ENCODE peak calls at places on chromosome 3, in five cellular contexts. G, Z, F, C and Q are unnamed samples.

GRCh38 chr3:168926426-168926825 is 737.1 kb downstream of the MECOM start:
- DNase-seq in F (no peak), G (no peak), Z (no peak), C (no peak), Q (no peak)

GRCh38 chr3:151976211-151977050 is 103.0 kb downstream of the SUCNR1 start:
- DNase-seq in Z (peak; percentile 98), G (no peak), C (no peak), F (peak; percentile 95), Q (peak; percentile 97)

GRCh38 chr3:172680684-172681083 is 30.2 kb downstream of the NCEH1 start:
- DNase-seq in Z (no peak), F (no peak), C (no peak), G (no peak), Q (peak; percentile 48)

GRCh38 chr3:16883057-16883725 is 1.6 kb upstream of the PLCL2 start:
- DNase-seq in Z (peak; percentile 93), G (no peak), C (no peak), F (no peak), Q (no peak)

GRCh38 chr3:50258979-50259378 is 10.0 kb upstream of the SEMA3B start:
- DNase-seq in F (no peak), Z (no peak), C (no peak), G (no peak), Q (no peak)

GRCh38 chr3:150763841-150764483 is 993 bp upstream of the SIAH2 start:
- DNase-seq in C (peak; percentile 69), G (no peak), F (no peak), Z (no peak), Q (peak; percentile 39)

GRCh38 chr3:15645740-15646490 is 44.4 kb downstream of the BTD start:
- DNase-seq in C (no peak), G (no peak), Z (peak; percentile 72), F (peak; percentile 63), Q (peak; percentile 90)

GRCh38 chr3:141656771-141657170 is 81.3 kb upstream of the RNF7 start:
- DNase-seq in C (no peak), G (no peak), Z (peak; percentile 76), F (no peak), Q (peak; percentile 80)

GRCh38 chr3:124636863-124637296 is 93.4 kb upstream of the UMPS start:
- DNase-seq in Z (no peak), G (no peak), F (no peak), C (peak; percentile 30), Q (no peak)

GRCh38 chr3:189981668-189982067 is 139.0 kb downstream of the P3H2 start:
- DNase-seq in F (no peak), C (no peak), G (no peak), Z (peak; percentile 72), Q (peak; percentile 59)

GRCh38 chr3:28634019-28634418 is 285.4 kb upstream of the AZI2 start:
- DNase-seq in C (no peak), G (no peak), F (no peak), Z (no peak), Q (no peak)

GRCh38 chr3:121629601-121630000 is 31.1 kb downstream of the HCLS1 start:
- DNase-seq in G (no peak), C (peak; percentile 81), F (no peak), Z (no peak), Q (no peak)

GRCh38 chr3:16130066-16130465 is 44.4 kb upstream of the GALNT15 start:
- DNase-seq in F (no peak), C (no peak), Z (peak; percentile 91), G (no peak), Q (no peak)

GRCh38 chr3:115272036-115272824 is 125.1 kb upstream of the ZBTB20 start:
- DNase-seq in C (no peak), F (no peak), G (no peak), Z (peak; percentile 43), Q (no peak)

GRCh38 chr3:50008931-50009330 is 69.0 kb downstream of the RBM6 start:
- DNase-seq in Z (peak; percentile 43), F (no peak), C (no peak), G (no peak), Q (peak; percentile 60)

GRCh38 chr3:38111201-38111600 is 25.7 kb downstream of the ACAA1 start:
- DNase-seq in G (no peak), C (no peak), Z (no peak), F (no peak), Q (no peak)

GRCh38 chr3:182284793-182285192 is 508.5 kb upstream of the ATP11B start:
- DNase-seq in G (no peak), C (no peak), F (no peak), Z (no peak), Q (peak; percentile 78)

GRCh38 chr3:178226094-178226493 is 310.1 kb upstream of the KCNMB2 start:
- DNase-seq in F (no peak), C (no peak), Z (no peak), G (no peak), Q (no peak)

GRCh38 chr3:120326784-120327183 is 22.4 kb downstream of the LRRC58 start:
- DNase-seq in F (no peak), C (no peak), G (no peak), Z (no peak), Q (no peak)

GRCh38 chr3:18660059-18660458 is 234.9 kb upstream of the SATB1 start:
- DNase-seq in G (no peak), C (no peak), Z (no peak), F (no peak), Q (peak; percentile 77)

GRCh38 chr3:115860766-115861165 is 237.5 kb downstream of the GAP43 start:
- DNase-seq in G (no peak), F (no peak), Z (no peak), C (no peak), Q (no peak)

GRCh38 chr3:99483841-99484240 is 154.6 kb upstream of the COL8A1 start:
- DNase-seq in Z (no peak), G (no peak), F (no peak), C (no peak), Q (no peak)

GRCh38 chr3:71119171-71119570 is 464.4 kb downstream of the FOXP1 start:
- DNase-seq in Z (no peak), G (no peak), C (no peak), F (no peak), Q (peak; percentile 61)

GRCh38 chr3:29144807-29145206 is 136.1 kb upstream of the RBMS3 start:
- DNase-seq in Z (peak; percentile 94), C (peak; percentile 42), G (no peak), F (no peak), Q (peak; percentile 18)

GRCh38 chr3:133209871-133210550 is 171.8 kb downstream of the TMEM108 start:
- DNase-seq in F (no peak), C (no peak), Z (no peak), G (no peak), Q (no peak)

GRCh38 chr3:186414735-186415419 is 52.8 kb upstream of the DGKG start:
- DNase-seq in C (no peak), Z (peak; percentile 50), F (no peak), G (no peak), Q (peak; percentile 50)

GRCh38 chr3:175325440-175325839 is 466.3 kb downstream of the NAALADL2 start:
- DNase-seq in C (no peak), G (no peak), Z (no peak), F (no peak), Q (peak; percentile 45)

GRCh38 chr3:62109534-62109933 is 263.8 kb downstream of the FEZF2 start:
- DNase-seq in F (no peak), G (peak; percentile 40), Z (peak; percentile 99), C (no peak), Q (peak; percentile 50)

GRCh38 chr3:193938613-193939012 is 197.3 kb upstream of the HES1 start:
- DNase-seq in C (no peak), F (no peak), G (no peak), Z (no peak), Q (no peak)
- H3K4me3 ChIP-seq in C (no peak overlapping the region), F (no peak overlapping the region), G (no peak overlapping the region), Z (no peak overlapping the region), Q (no peak overlapping the region)

GRCh38 chr3:183548262-183548769 is 7.2 kb downstream of the KLHL6 start:
- DNase-seq in F (no peak), Z (peak; percentile 91), C (no peak), G (peak; percentile 86), Q (peak; percentile 86)

GRCh38 chr3:183551930-183552329 is 3.6 kb downstream of the KLHL6 start:
- DNase-seq in G (no peak), C (no peak), Z (no peak), F (no peak), Q (no peak)

GRCh38 chr3:183555541-183556081 is at the start of gene KLHL6:
- DNase-seq in F (no peak), Z (no peak), G (no peak), C (no peak), Q (no peak)

GRCh38 chr3:183554377-183554776 is 1.1 kb downstream of the KLHL6 start:
- DNase-seq in Z (no peak), F (no peak), C (no peak), G (no peak), Q (peak; percentile 17)

GRCh38 chr3:183553263-183554026 is 2.1 kb downstream of the KLHL6 start:
- DNase-seq in C (no peak), F (no peak), Z (no peak), G (no peak), Q (no peak)
- H3K4me3 ChIP-seq in C (no peak overlapping the region), F (no peak overlapping the region), Z (no peak overlapping the region), G (no peak overlapping the region), Q (no peak overlapping the region)

GRCh38 chr3:12583280-12583679 is 26.4 kb downstream of the MKRN2 start:
- DNase-seq in Z (no peak), F (no peak), G (no peak), C (no peak), Q (no peak)

GRCh38 chr3:12584091-12584490 is 27.2 kb downstream of the MKRN2 start:
- DNase-seq in Z (no peak), G (no peak), F (no peak), C (no peak), Q (no peak)

GRCh38 chr3:12586403-12586802 is 29.5 kb downstream of the MKRN2 start:
- DNase-seq in G (no peak), Z (no peak), C (no peak), F (no peak), Q (no peak)

GRCh38 chr3:12585970-12586369 is 29.1 kb downstream of the MKRN2 start:
- DNase-seq in F (no peak), G (no peak), Z (no peak), C (no peak), Q (no peak)

GRCh38 chr3:12585181-12585580 is 28.3 kb downstream of the MKRN2 start:
- DNase-seq in C (no peak), F (no peak), G (no peak), Z (no peak), Q (no peak)
- H3K4me3 ChIP-seq in C (no peak overlapping the region), F (no peak overlapping the region), G (no peak overlapping the region), Z (no peak overlapping the region), Q (no peak overlapping the region)

DNA sequence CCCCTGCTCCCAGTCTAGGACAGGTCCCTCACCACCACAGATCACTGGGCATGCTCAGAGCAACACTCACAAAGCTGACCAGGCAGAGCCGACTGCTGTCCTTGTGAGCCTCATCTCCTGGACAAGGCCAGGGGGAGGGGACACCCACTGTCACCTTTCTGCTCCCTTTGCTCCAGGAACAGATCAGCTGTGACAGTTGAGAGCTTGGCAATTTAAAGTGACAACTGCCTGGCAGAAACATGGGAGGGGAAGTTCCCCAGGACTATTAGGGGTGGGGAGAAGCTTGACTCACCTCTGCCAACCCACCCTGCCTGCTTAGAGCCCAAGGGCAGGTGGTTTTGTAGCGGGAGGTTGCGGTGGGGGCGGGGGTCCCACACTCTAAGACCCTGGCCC is 80.6 kb downstream of the IQSEC1 start:
- DNase-seq in C (peak; percentile 35), F (no peak), Z (no peak), G (no peak), Q (no peak)
- H3K4me3 ChIP-seq in C (no peak overlapping the region), F (no peak overlapping the region), Z (no peak overlapping the region), G (peak overlapping the region; percentile 15), Q (no peak overlapping the region)